ENCODE peak calls at places on chromosomes 1 and 21, in five cellular contexts. Y, U, B, K and R are unnamed samples.

GRCh38 chr1:2821970-2822620 is 20.6 kb upstream of the TTC34 start:
- DNase-seq in K (no peak), Y (no peak), B (no peak), U (peak), R (peak)

GRCh38 chr1:59978026-59978425 is 51.5 kb upstream of the CYP2J2 start:
- DNase-seq in B (no peak), K (no peak), U (no peak), Y (no peak), R (no peak)

GRCh38 chr1:209190591-209191241 is 392.8 kb upstream of the CAMK1G start:
- DNase-seq in U (no peak), Y (no peak), B (peak), K (no peak), R (peak)

GRCh38 chr1:59596432-59596831 is 218.3 kb upstream of the HOOK1 start:
- DNase-seq in B (no peak), K (no peak), U (no peak), Y (peak), R (no peak)

GRCh38 chr1:153790282-153790995 is 15.2 kb downstream of the SLC27A3 start:
- DNase-seq in Y (peak), K (peak), U (no peak), B (no peak), R (peak)

GRCh38 chr1:200892546-200892945 is 2.2 kb upstream of the INAVA start:
- DNase-seq in B (no peak), U (no peak), K (no peak), Y (no peak), R (no peak)

GRCh38 chr1:236313412-236313811 is 31.7 kb upstream of the ERO1B start:
- DNase-seq in Y (no peak), K (no peak), U (no peak), B (no peak), R (no peak)

GRCh38 chr21:26965567-26966359 is 1.1 kb downstream of the ADAMTS5 start:
- DNase-seq in B (no peak), K (no peak), Y (no peak), U (no peak), R (no peak)

GRCh38 chr1:115113781-115114180 is 24.5 kb upstream of the TSPAN2 start:
- DNase-seq in K (no peak), B (no peak), Y (no peak), U (no peak), R (no peak)

GRCh38 chr1:202728951-202729350 is 18.7 kb upstream of the SYT2 start:
- DNase-seq in U (no peak), Y (no peak), B (no peak), K (no peak), R (no peak)

GRCh38 chr1:153260473-153260979 is 1.0 kb downstream of the LORICRIN start:
- DNase-seq in B (no peak), U (no peak), Y (no peak), K (no peak), R (no peak)

GRCh38 chr1:8174807-8175206 is 143.1 kb upstream of the SLC45A1 start:
- DNase-seq in Y (no peak), B (no peak), U (no peak), K (peak), R (no peak)

GRCh38 chr21:44568667-44569556 is 4.6 kb upstream of the KRTAP10-4 start:
- DNase-seq in U (no peak), K (no peak), B (no peak), Y (no peak), R (no peak)